ENCODE peak calls at places on chromosomes 11 and 22, in ten cellular contexts. B, M, R, L, A, T, V, W, D and P are unnamed samples.

GRCh38 chr11:116535954-116536353 is 236.8 kb downstream of the BUD13 start:
- DNase-seq in W (no peak), D (no peak), V (no peak), M (no peak), A (no peak), R (no peak), T (no peak), L (no peak), B (no peak), P (no peak)

GRCh38 chr11:64661146-64661545 is 61.9 kb downstream of the NRXN2 start:
- DNase-seq in R (no peak), W (no peak), V (no peak), T (peak), D (no peak), B (no peak), A (no peak), L (no peak), M (no peak), P (no peak)

GRCh38 chr11:65047581-65048422 is 6.8 kb downstream of the SAC3D1 start:
- DNase-seq in V (no peak), W (no peak), D (peak), A (no peak), T (no peak), M (no peak), R (peak), L (no peak), B (no peak), P (no peak)

GRCh38 chr22:35930933-35931332 is 97.7 kb downstream of the RBFOX2 start:
- DNase-seq in B (no peak), M (no peak), R (no peak), A (no peak), V (peak), L (peak), W (peak), T (no peak), D (no peak), P (no peak)

GRCh38 chr22:23684561-23685031 is 6.2 kb upstream of the RGL4 start:
- DNase-seq in W (no peak), V (no peak), R (no peak), A (no peak), T (no peak), L (no peak), M (no peak), D (no peak), B (no peak), P (no peak)

GRCh38 chr22:48722661-48723060 is 1105.0 kb downstream of the BRD1 start:
- DNase-seq in L (no peak), R (no peak), T (no peak), D (no peak), V (no peak), W (no peak), A (no peak), B (no peak), M (no peak), P (no peak)

GRCh38 chr22:23067023-23067650 is 3.2 kb upstream of the GNAZ start:
- DNase-seq in R (no peak), T (no peak), L (no peak), W (peak), V (no peak), A (no peak), B (no peak), M (no peak), D (no peak), P (no peak)

GRCh38 chr22:20437253-20438065 is at the start of gene SCARF2:
- DNase-seq in R (no peak), M (no peak), D (no peak), A (no peak), W (peak), V (peak), B (no peak), T (no peak), L (no peak), P (no peak)

GRCh38 chr11:108117746-108118371 is 3.5 kb upstream of the ACAT1 start:
- DNase-seq in W (no peak), B (no peak), L (peak), T (no peak), D (no peak), V (peak), R (no peak), A (no peak), M (no peak), P (peak)

GRCh38 chr11:114684636-114685035 is 6.3 kb downstream of the NXPE2 start:
- DNase-seq in B (no peak), T (no peak), L (no peak), W (no peak), M (no peak), R (no peak), V (no peak), A (no peak), D (no peak), P (no peak)

GRCh38 chr11:12077535-12078280 is 32.7 kb upstream of the MICAL2 start:
- DNase-seq in D (no peak), B (no peak), M (no peak), L (no peak), R (no peak), A (no peak), W (no peak), V (no peak), T (no peak), P (no peak)

GRCh38 chr22:19720150-19720827 is 3.0 kb upstream of the GP1BB start:
- DNase-seq in B (no peak), R (no peak), W (no peak), T (no peak), L (no peak), A (no peak), M (no peak), V (no peak), D (no peak), P (peak)

GRCh38 chr22:31497148-31497938 is 1.0 kb downstream of the SFI1 start:
- DNase-seq in W (no peak), M (peak), R (peak), A (no peak), D (no peak), B (no peak), T (no peak), L (no peak), V (no peak), P (peak)